ENCODE peak calls at places on chromosome 13, in ten cellular contexts. M is Right ventricle myocardium inferior; V is heart right ventricle; F is left cardiac atrium; T is naive thymus-derived CD8-positive, alpha-beta T cell; U is left lung; Q is aorta; N is activated CD8-positive, alpha-beta memory T cell treated with anti-CD3 and anti-CD28 coated beads, Interleukin-2, amount 10 ng/mL, durations not matched to agents 7 days and 5 days; G is gastroesophageal sphincter; A is right lobe of liver. R is an unnamed sample.

GRCh38 chr13:110396913-110397379 is 89.9 kb downstream of the COL4A2 start:
- ATAC-seq in M (peak), V (peak), F (peak), T (no peak), U (peak), Q (peak), N (no peak), G (peak), A (peak), R (no peak)

GRCh38 chr13:59094149-59094548 is 1069.6 kb downstream of the DIAPH3 start:
- ATAC-seq in M (no peak), V (no peak), F (no peak), T (no peak), U (no peak), Q (no peak), N (no peak), G (no peak), A (no peak), R (no peak)

GRCh38 chr13:48221301-48222190 is 11.5 kb upstream of the ITM2B start:
- ATAC-seq in M (peak), V (peak), F (peak), T (peak), U (peak), Q (peak), N (peak), G (peak), A (peak), R (no peak)

GRCh38 chr13:105774739-105775460 is 760.6 kb downstream of the EFNB2 start:
- ATAC-seq in M (no peak), V (no peak), F (no peak), T (no peak), U (peak), Q (no peak), N (no peak), G (no peak), A (peak), R (no peak)

GRCh38 chr13:94061316-94061715 is 418.2 kb downstream of the DCT start:
- ATAC-seq in M (no peak), V (no peak), F (no peak), T (no peak), U (no peak), Q (no peak), N (no peak), G (no peak), A (no peak), R (no peak)

GRCh38 chr13:26508885-26509284 is 48.6 kb upstream of the WASF3 start:
- ATAC-seq in M (peak), V (peak), F (peak), T (no peak), U (peak), Q (peak), N (no peak), G (peak), A (peak), R (no peak)

GRCh38 chr13:40961224-40961623 is 57.9 kb downstream of the ELF1 start:
- ATAC-seq in M (no peak), V (no peak), F (no peak), T (peak), U (no peak), Q (no peak), N (peak), G (no peak), A (peak), R (no peak)

GRCh38 chr13:53781941-53782340 is 753.3 kb downstream of the OLFM4 start:
- ATAC-seq in M (no peak), V (no peak), F (no peak), T (no peak), U (no peak), Q (no peak), N (no peak), G (no peak), A (no peak), R (no peak)

GRCh38 chr13:20127263-20127562 is 33.6 kb downstream of the GJA3 start:
- ATAC-seq in M (peak), V (peak), F (peak), T (peak), U (peak), Q (peak), N (peak), G (peak), A (peak), R (peak)

GRCh38 chr13:51148952-51149573 is 38.0 kb upstream of the C13orf42 start:
- ATAC-seq in M (peak), V (peak), F (peak), T (no peak), U (peak), Q (peak), N (no peak), G (peak), A (peak), R (no peak)

GRCh38 chr13:77310161-77310560 is 16.7 kb downstream of the MYCBP2 start:
- ATAC-seq in M (no peak), V (no peak), F (no peak), T (no peak), U (no peak), Q (no peak), N (no peak), G (no peak), A (no peak), R (no peak)

GRCh38 chr13:72255908-72256307 is 388.9 kb upstream of the DACH1 start:
- ATAC-seq in M (no peak), V (no peak), F (peak), T (no peak), U (no peak), Q (no peak), N (no peak), G (no peak), A (peak), R (no peak)